ENCODE peak calls at places on chromosomes 5 and 9, in four cellular contexts. C is HepG2, A is K562, O is H1. F is an unnamed sample.

GRCh38 chr5:41517909-41518308 is 7.5 kb upstream of the PLCXD3 start:
- DNase-seq in O (no peak), C (no peak), A (no peak), F (no peak)

GRCh38 chr9:119370816-119371215 is 1.6 kb upstream of the BRINP1 start:
- DNase-seq in A (peak; percentile 19), O (no peak), C (peak; percentile 4), F (no peak)

GRCh38 chr9:127961613-127962150 is 19.1 kb downstream of the EEIG1 start:
- DNase-seq in O (no peak), A (no peak), C (no peak), F (no peak)

GRCh38 chr5:142754031-142754430 is 16.1 kb upstream of the ARHGAP26 start:
- DNase-seq in C (no peak), A (no peak), O (no peak), F (no peak)

GRCh38 chr5:98365126-98365525 is 408.3 kb upstream of the RGMB start:
- DNase-seq in O (no peak), C (no peak), A (no peak), F (no peak)

GRCh38 chr5:15880201-15880600 is 299.4 kb downstream of the MARCHF11 start:
- DNase-seq in C (no peak), A (no peak), O (no peak), F (no peak)

GRCh38 chr5:14358536-14358935 is 215.4 kb downstream of the TRIO start:
- DNase-seq in A (no peak), C (no peak), O (no peak), F (no peak)

GRCh38 chr5:116529615-116530014 is 45.0 kb downstream of the SEMA6A start:
- DNase-seq in C (no peak), O (no peak), A (no peak), F (no peak)

GRCh38 chr5:154972476-154973080 is 31.7 kb downstream of the MRPL22 start:
- DNase-seq in O (no peak), A (peak; percentile 27), C (peak; percentile 35), F (no peak)

GRCh38 chr5:128973244-128973643 is 8.0 kb downstream of the SLC27A6 start:
- DNase-seq in O (no peak), A (no peak), C (no peak), F (no peak)

GRCh38 chr5:43663916-43664315 is 60.9 kb downstream of the NNT start:
- DNase-seq in O (no peak), A (no peak), C (no peak), F (no peak)

GRCh38 chr9:113349434-113350337 is at the start of gene BSPRY:
- DNase-seq in A (no peak), O (no peak), C (no peak), F (no peak)

GRCh38 chr5:142325677-142326479 is 1.1 kb upstream of the SPRY4 start:
- DNase-seq in O (peak; percentile 79), A (peak; percentile 87), C (peak; percentile 73), F (no peak)

GRCh38 chr9:99105152-99106043 is 485 bp downstream of the TGFBR1 start:
- DNase-seq in C (peak; percentile 52), A (peak; percentile 81), O (no peak), F (no peak)

GRCh38 chr5:77155179-77155839 is 55.2 kb upstream of the PDE8B start:
- DNase-seq in A (no peak), O (no peak), C (no peak), F (no peak)

GRCh38 chr9:21576331-21577189 is 94.4 kb upstream of the IFNE start:
- DNase-seq in A (no peak), O (no peak), C (peak; percentile 12), F (peak; percentile 20)

GRCh38 chr5:132008961-132009680 is 2.3 kb downstream of the ACSL6 start:
- DNase-seq in C (no peak), A (peak; percentile 48), O (no peak), F (no peak)

GRCh38 chr5:159899067-159900049 is 16.9 kb upstream of the ADRA1B start:
- DNase-seq in O (no peak), A (no peak), C (no peak), F (no peak)

GRCh38 chr9:124782661-124783574 is 6.0 kb downstream of the OLFML2A start:
- DNase-seq in A (no peak), O (no peak), C (no peak), F (no peak)

GRCh38 chr9:19481971-19482404 is 73.2 kb downstream of the ACER2 start:
- DNase-seq in C (no peak), O (no peak), A (no peak), F (no peak)

GRCh38 chr9:110744753-110745522 is 76.3 kb downstream of the MUSK start:
- DNase-seq in A (no peak), C (no peak), O (no peak), F (no peak)

GRCh38 chr9:87596862-87597261 is 99.2 kb downstream of the DAPK1 start:
- DNase-seq in A (no peak), C (no peak), O (no peak), F (no peak)

DNA sequence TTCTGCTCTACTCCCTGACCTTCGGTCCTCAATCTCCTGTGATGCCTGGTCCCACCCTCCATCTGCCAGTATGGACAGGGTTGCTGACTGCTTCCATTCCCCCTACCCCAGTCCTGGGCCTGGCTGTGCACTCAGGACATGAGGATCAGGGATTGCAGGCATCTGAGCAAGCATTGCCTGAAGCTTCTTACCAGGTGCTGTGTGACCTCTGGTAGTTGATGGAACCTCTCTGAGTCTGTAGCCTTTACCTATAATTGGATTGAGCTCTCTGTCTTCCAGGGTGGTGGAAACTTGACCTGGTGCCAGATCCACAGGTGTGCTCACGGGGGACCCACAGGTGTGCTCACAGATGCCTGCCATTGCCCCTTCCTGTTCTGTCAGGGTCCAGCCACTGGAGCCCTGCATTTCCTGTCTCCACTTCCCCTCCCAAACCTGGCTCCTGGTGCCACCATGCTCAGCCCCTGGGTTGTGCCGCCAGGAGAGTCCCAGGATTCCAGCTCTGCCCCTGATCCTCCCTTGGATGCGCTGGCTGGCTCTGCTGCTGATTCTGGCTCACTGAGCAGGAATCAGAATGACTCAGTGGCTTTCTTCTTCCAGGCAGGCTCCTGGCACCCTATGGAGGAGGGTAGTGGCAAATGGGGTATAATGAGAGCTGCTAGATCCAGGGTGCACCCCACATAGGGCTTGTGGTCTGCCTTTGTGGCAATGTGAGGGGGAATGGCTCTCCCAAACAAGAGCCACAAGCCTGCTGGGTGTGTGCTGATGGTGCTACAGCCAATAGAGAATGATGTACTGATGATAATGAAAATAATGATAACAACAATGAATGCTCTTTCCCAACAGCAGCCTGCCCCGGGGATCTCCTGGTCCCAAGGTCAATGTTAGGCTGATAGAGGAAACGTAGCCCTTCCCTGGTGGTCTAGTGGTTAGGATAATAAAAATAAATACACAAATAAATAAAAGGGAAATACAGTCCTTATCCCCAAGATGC is 35.2 kb upstream of the PSD2 start:
- DNase-seq in O (no peak), A (no peak), C (no peak), F (no peak)
- TF ChIP-seq EP300 in O (no peak), A (no peak), C (no peak), F (no peak)

GRCh38 chr5:55230086-55230629 is 3.0 kb upstream of the MCIDAS start:
- DNase-seq in A (no peak), C (no peak), O (no peak), F (no peak)

GRCh38 chr5:55231476-55232193 is 1.8 kb downstream of the CCNO start:
- DNase-seq in O (no peak), C (no peak), A (no peak), F (no peak)

GRCh38 chr5:55232194-55232984 is 1.0 kb downstream of the CCNO start:
- DNase-seq in C (no peak), A (no peak), O (no peak), F (no peak)

GRCh38 chr5:55232985-55233928 is at the start of gene CCNO:
- DNase-seq in O (peak; percentile 65), C (peak; percentile 18), A (peak; percentile 73), F (no peak)

DNA sequence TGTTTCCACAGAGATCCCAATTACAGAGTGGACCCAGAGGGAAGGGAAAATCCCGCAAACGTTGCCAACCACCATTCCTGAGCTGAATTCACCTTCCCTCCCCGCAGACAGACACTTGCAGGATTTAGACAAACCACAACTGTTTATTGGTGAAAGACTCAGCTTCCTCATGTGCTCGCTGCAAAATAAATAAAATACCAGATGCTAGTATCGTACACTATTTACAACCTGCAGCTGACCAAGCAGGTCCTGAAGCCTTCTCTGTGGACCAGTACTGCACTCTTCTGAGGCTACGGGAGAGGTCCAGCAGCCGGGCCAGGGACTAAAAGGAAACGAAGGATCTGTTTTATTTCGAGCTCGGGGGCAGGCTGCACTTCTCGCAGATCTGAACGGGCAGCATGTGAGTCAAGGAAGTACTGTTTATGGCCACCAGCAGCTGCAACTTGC is 2.4 kb downstream of the CCNO start:
- DNase-seq in O (no peak), A (no peak), C (no peak), F (no peak)
- TF ChIP-seq EZH2 in O (no peak), A (no peak), C (no peak), F (no peak)

GRCh38 chr5:32506251-32506661 is 61.7 kb upstream of the ZFR start:
- DNase-seq in C (no peak), O (no peak), A (no peak), F (no peak)
- TF ChIP-seq EP300 in C (no peak), O (no peak), A (no peak), F (no peak)

GRCh38 chr5:109448838-109449237 is 39.1 kb upstream of the PJA2 start:
- DNase-seq in C (no peak), O (no peak), A (no peak), F (no peak)

GRCh38 chr5:109451161-109451560 is 41.4 kb upstream of the PJA2 start:
- DNase-seq in O (no peak), A (no peak), C (no peak), F (no peak)

GRCh38 chr5:109453251-109453650 is 43.5 kb upstream of the PJA2 start:
- DNase-seq in O (no peak), C (no peak), A (no peak), F (no peak)

GRCh38 chr5:109452661-109453060 is 42.9 kb upstream of the PJA2 start:
- DNase-seq in O (no peak), C (no peak), A (no peak), F (no peak)

DNA sequence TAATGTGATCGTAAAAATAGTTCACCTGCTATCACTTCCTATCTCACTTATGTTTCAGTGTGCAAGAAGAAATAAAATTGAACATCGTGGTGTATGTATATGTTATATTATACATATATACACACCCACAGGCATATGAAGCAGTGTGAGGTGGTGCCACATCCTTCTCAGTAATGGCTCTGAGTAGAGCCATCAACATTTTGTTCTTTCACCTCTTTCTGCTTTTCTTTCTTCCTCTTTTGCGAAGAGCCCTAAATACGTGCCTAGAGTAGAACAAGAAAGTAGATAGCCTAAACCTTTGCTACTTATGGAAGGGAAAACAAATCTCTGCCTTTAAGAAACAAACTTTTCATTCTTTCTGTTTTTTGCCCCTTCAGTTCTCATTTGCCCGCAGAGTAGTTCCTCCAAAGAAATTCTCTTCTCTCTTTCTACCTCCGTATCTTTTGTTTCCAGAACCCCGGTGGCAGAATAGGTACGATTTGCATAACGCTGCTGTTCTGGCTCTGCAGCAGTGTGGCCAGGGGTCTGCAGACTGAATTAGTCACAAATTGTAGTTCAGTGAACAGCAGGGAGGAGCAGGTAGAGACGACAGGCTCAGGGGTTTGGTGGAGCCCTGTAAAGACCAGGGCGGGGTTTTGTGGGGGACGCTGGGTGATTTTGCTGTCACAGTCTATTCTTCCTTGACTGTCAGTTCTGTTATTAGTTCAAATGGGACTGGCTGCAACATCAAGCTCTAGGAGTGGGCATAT is 40.5 kb upstream of the PJA2 start:
- DNase-seq in C (no peak), A (no peak), O (no peak), F (no peak)
- TF ChIP-seq EZH2 in C (no peak), A (no peak), O (no peak), F (no peak)

GRCh38 chr9:89878687-89879086 is 273.9 kb downstream of the GADD45G start:
- DNase-seq in A (no peak), C (peak; percentile 12), O (no peak), F (no peak)
- TF ChIP-seq EP300 in A (no peak), C (no peak), O (no peak), F (no peak)